ENCODE peak calls at places on chromosome 13, in five cellular contexts. F, H, Q, L and M are unnamed samples.

GRCh38 chr13:67100723-67101122 is 129.4 kb downstream of the PCDH9 start:
- DNase-seq in F (peak; percentile 36), L (no peak), H (no peak), Q (no peak), M (no peak)

GRCh38 chr13:109938255-109938936 is 152.0 kb upstream of the IRS2 start:
- DNase-seq in L (no peak), Q (no peak), F (no peak), H (no peak), M (no peak)

GRCh38 chr13:48626077-48626449 is 27.7 kb upstream of the CYSLTR2 start:
- DNase-seq in L (no peak), Q (peak; percentile 52), F (no peak), H (no peak), M (peak; percentile 62)

GRCh38 chr13:19957320-19958118 is 1.0 kb upstream of the ZMYM2 start:
- DNase-seq in Q (peak; percentile 84), H (peak; percentile 74), L (peak; percentile 86), F (peak; percentile 80), M (peak; percentile 89)

GRCh38 chr13:110432522-110432921 is 125.4 kb downstream of the COL4A2 start:
- DNase-seq in H (no peak), F (no peak), Q (no peak), L (no peak), M (no peak)

GRCh38 chr13:67283602-67284001 is 53.5 kb upstream of the PCDH9 start:
- DNase-seq in Q (peak; percentile 52), H (no peak), F (no peak), L (no peak), M (no peak)

GRCh38 chr13:97306646-97307045 is 84.5 kb downstream of the MBNL2 start:
- DNase-seq in H (no peak), Q (no peak), L (no peak), F (no peak), M (peak; percentile 56)

GRCh38 chr13:59318320-59318930 is 845.3 kb downstream of the DIAPH3 start:
- DNase-seq in Q (peak; percentile 72), F (peak; percentile 71), H (peak; percentile 84), L (peak; percentile 90), M (peak; percentile 61)

GRCh38 chr13:85693889-85694511 is 105.2 kb downstream of the SLITRK6 start:
- DNase-seq in Q (peak; percentile 67), F (no peak), L (no peak), H (no peak), M (no peak)

GRCh38 chr13:87498681-87499080 is 172.5 kb upstream of the SLITRK5 start:
- DNase-seq in F (no peak), Q (peak; percentile 39), H (peak; percentile 35), L (no peak), M (peak; percentile 7)

GRCh38 chr13:53405616-53406015 is 377.0 kb downstream of the OLFM4 start:
- DNase-seq in L (peak; percentile 51), F (peak; percentile 76), Q (no peak), H (peak; percentile 30), M (no peak)

GRCh38 chr13:20461481-20461859 is 64.2 kb downstream of the CRYL1 start:
- DNase-seq in F (no peak), H (no peak), L (no peak), Q (peak; percentile 62), M (no peak)

GRCh38 chr13:39835253-39835652 is 179.8 kb downstream of the COG6 start:
- DNase-seq in F (no peak), L (no peak), Q (no peak), H (peak; percentile 33), M (peak; percentile 78)

GRCh38 chr13:43129511-43130130 is 106.2 kb downstream of the DNAJC15 start:
- DNase-seq in F (no peak), Q (no peak), L (no peak), H (no peak), M (peak; percentile 62)

GRCh38 chr13:30730526-30730925 is 4.8 kb upstream of the ALOX5AP start:
- DNase-seq in Q (peak; percentile 72), L (no peak), H (peak; percentile 12), F (peak; percentile 35), M (peak; percentile 86)

GRCh38 chr13:22091222-22091970 is 420.5 kb downstream of the FGF9 start:
- DNase-seq in F (no peak), H (no peak), L (no peak), Q (peak; percentile 6), M (no peak)

GRCh38 chr13:98411617-98412310 is 165.1 kb downstream of the STK24 start:
- DNase-seq in F (no peak), Q (no peak), H (no peak), L (no peak), M (peak; percentile 38)

GRCh38 chr13:84543976-84544375 is 661.7 kb upstream of the SLITRK1 start:
- DNase-seq in L (no peak), H (no peak), F (no peak), Q (no peak), M (no peak)

GRCh38 chr13:38223093-38223492 is 126.6 kb upstream of the UFM1 start:
- DNase-seq in L (no peak), Q (peak; percentile 31), F (no peak), H (peak; percentile 38), M (no peak)

GRCh38 chr13:67118277-67118676 is 111.9 kb downstream of the PCDH9 start:
- DNase-seq in Q (no peak), F (no peak), H (no peak), L (no peak), M (no peak)

GRCh38 chr13:97224544-97225324 is 2.6 kb downstream of the MBNL2 start:
- DNase-seq in F (no peak), H (no peak), Q (peak; percentile 75), L (no peak), M (peak; percentile 27)

GRCh38 chr13:107493271-107493670 is 722.1 kb downstream of the LIG4 start:
- DNase-seq in Q (no peak), H (no peak), F (no peak), L (no peak), M (no peak)

GRCh38 chr13:25886438-25887214 is 165.2 kb downstream of the SHISA2 start:
- DNase-seq in H (no peak), F (no peak), L (no peak), Q (peak; percentile 99), M (no peak)

GRCh38 chr13:25375727-25376358 is 4.1 kb downstream of the ATP8A2 start:
- DNase-seq in L (peak; percentile 59), Q (peak; percentile 54), H (peak; percentile 46), F (peak; percentile 61), M (peak; percentile 76)

GRCh38 chr13:95603887-95604533 is 40.5 kb downstream of the DZIP1 start:
- DNase-seq in Q (no peak), F (no peak), H (no peak), L (no peak), M (no peak)

GRCh38 chr13:40653558-40654318 is 12.7 kb downstream of the FOXO1 start:
- DNase-seq in F (no peak), Q (peak; percentile 16), H (no peak), L (no peak), M (peak; percentile 28)

DNA sequence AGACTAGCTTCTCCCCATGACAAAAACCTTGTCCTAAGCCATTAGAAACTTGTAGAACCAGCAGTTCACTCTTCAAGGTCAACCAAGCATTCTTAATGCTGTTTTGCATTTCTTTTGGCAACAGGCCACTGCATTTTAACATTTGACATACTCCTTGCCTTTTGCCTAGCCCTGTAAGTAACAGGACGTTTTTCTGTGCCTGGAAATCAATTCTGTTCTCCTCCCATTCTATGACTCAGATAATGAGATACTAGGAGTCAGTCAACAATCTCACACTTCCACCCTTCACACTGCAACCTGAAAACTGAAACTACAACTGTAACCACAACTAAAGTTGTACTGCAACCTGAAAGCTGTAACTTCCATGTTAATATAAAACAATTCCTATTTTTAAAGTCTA is 268.7 kb downstream of the MZT1 start:
- DNase-seq in F (no peak), L (no peak), H (no peak), Q (peak; percentile 35), M (no peak)
- H2BK12ac ChIP-seq in F (no peak overlapping the region), L (no peak overlapping the region), H (no peak overlapping the region), Q (no peak overlapping the region), M (no peak overlapping the region)

DNA sequence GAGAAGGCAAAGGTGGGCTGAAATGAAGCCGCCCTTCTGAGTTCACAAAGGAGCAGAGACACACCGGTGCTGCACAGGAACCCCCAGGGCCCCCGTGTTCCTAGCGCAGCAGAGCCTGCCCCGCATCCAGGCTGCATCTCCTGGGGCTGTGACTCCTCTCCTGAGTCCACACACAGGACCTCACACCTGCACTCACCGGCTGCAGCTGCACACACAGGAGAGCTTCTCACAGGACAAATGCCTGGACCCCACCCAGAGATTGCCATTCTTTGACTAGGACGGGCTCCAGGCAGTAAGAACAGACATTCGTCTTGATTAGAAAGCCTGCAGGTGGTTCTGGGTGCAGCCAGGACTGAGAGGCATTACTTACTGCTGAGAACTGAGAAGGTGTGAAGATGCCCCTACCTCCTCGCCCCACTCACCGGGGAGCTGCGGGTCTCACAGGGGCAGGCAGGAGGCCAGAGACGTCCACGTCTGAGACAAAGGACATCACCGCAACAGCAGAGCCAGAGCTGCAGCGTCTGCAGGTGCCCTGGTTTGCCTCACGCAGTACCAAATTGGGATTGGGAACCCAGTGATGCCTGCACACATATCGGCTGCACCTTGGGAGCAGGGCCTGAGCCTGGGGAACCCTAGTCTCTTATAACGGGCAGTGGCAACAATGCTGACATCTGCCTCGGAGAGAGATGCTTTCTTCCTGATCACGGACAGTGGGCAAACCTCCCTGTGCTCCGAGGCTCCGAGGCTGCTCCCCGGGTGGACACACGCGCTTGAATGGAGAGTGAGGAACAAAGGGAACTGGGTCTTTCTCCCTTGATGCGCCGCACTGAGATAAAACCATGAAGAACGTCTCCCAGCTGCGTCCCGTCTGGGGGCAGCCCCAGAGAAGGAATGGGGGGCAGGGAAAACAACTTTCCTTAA is 50.4 kb downstream of the RASA3 start:
- DNase-seq in L (no peak), F (no peak), H (no peak), Q (no peak), M (no peak)
- H4K91ac ChIP-seq in L (no peak overlapping the region), F (no peak overlapping the region), H (no peak overlapping the region), Q (no peak overlapping the region), M (no peak overlapping the region)

GRCh38 chr13:99847318-99847750 is 124.2 kb downstream of the ZIC5 start:
- DNase-seq in L (no peak), Q (no peak), F (no peak), H (no peak), M (no peak)

GRCh38 chr13:99842379-99842778 is 129.2 kb downstream of the ZIC5 start:
- DNase-seq in L (no peak), F (no peak), Q (no peak), H (no peak), M (no peak)

GRCh38 chr13:99845136-99845874 is 126.3 kb downstream of the ZIC5 start:
- DNase-seq in F (no peak), Q (no peak), L (no peak), H (no peak), M (no peak)

GRCh38 chr13:99843872-99844271 is 127.7 kb downstream of the ZIC5 start:
- DNase-seq in L (no peak), Q (no peak), H (no peak), F (no peak), M (no peak)
- H3K27ac ChIP-seq in L (no peak overlapping the region), Q (no peak overlapping the region), H (no peak overlapping the region), F (no peak overlapping the region), M (no peak overlapping the region)

DNA sequence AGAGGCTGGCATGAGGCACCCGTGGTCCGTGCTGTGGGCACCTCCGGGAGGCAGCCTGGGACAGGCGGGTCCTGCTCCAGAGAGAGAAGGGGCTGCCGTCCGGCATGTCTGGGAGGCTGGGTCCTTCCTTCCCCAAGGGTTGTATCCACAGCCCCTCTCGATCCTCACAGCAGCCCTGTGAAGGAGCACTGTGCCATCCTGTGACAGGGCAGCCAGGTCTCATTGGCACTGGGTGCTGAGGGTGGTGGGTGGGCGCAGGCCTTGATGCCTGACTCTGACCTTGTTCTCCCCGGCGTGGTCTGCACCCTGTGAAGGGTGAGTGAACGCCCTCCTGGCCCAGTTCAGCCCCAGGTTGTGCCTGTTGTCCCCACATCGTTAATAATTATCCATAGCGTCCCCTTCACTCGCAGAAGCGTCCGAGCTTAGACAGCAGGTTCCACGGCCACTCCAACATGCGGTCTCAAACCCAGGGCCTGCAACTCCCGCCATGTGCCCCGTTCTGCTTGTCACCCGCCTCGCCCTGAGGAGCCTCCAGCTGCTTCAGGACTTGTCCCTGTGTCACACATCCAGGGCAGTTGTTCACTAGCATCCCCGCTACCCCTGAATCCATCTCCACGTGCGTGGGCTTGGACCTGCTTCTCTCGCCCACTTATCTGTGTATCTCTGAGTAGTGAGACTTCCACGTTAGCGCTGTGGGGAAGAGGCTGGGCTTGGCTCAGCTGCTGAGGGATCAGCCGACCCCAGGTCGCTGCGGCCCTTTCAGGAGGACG is 10.6 kb downstream of the ATP11A start:
- DNase-seq in H (no peak), L (no peak), Q (no peak), F (peak; percentile 22), M (no peak)
- H2BK12ac ChIP-seq in H (no peak overlapping the region), L (no peak overlapping the region), Q (peak overlapping the region; percentile 18), F (no peak overlapping the region), M (no peak overlapping the region)